ENCODE peak calls at places on chromosomes 6 and 20, in ten cellular contexts. C is right lobe of liver, S is upper lobe of left lung, H is uterus, O is tibial artery, Q is hepatocyte, A is GM23338, G is transverse colon, F is Peyer's patch, N is neuronal stem cell. L is an unnamed sample. For H3K4me1, the result is how much of the 10 kb centered on the place peaks cover.

GRCh38 chr20:45088247-45088646 is 12.7 kb downstream of the KCNS1 start:
- DNase-seq in Q (peak), N (no peak), G (no peak), H (no peak), C (no peak), S (no peak), A (peak), F (no peak), O (no peak), L (no peak)

GRCh38 chr20:59718071-59718470 is 113.7 kb downstream of the PHACTR3 start:
- DNase-seq in F (no peak), H (no peak), N (no peak), Q (no peak), S (no peak), G (no peak), O (no peak), C (no peak), A (no peak), L (no peak)

GRCh38 chr6:49384913-49385312 is 78.1 kb downstream of the MMUT start:
- DNase-seq in G (no peak), C (no peak), N (no peak), F (no peak), S (no peak), A (no peak), H (no peak), O (no peak), Q (no peak), L (no peak)

GRCh38 chr20:51456511-51457280 is 85.8 kb downstream of the NFATC2 start:
- DNase-seq in A (peak), O (peak), H (peak), N (no peak), S (peak), F (peak), Q (peak), G (peak), C (peak), L (peak)

GRCh38 chr6:26118999-26119398 is 31.8 kb downstream of the HFE start:
- DNase-seq in A (no peak), N (no peak), F (no peak), O (no peak), Q (no peak), C (no peak), S (no peak), H (no peak), G (no peak), L (no peak)

GRCh38 chr20:34985439-34986310 is 30.0 kb downstream of the MYH7B start:
- DNase-seq in N (no peak), C (peak), S (no peak), O (no peak), H (no peak), Q (no peak), F (no peak), A (no peak), G (no peak), L (no peak)

GRCh38 chr6:117552618-117553017 is 49.7 kb downstream of the GOPC start:
- DNase-seq in H (no peak), C (no peak), N (no peak), Q (no peak), G (no peak), F (no peak), S (no peak), A (no peak), O (no peak), L (no peak)

GRCh38 chr6:133757330-133757729 is 131.6 kb upstream of the TCF21 start:
- DNase-seq in N (no peak), C (no peak), O (no peak), F (no peak), Q (no peak), H (no peak), G (no peak), S (no peak), A (no peak), L (no peak)

GRCh38 chr6:10531513-10531912 is 10.4 kb downstream of the GCNT2 start:
- DNase-seq in N (no peak), G (no peak), H (no peak), S (no peak), Q (no peak), F (no peak), O (no peak), C (no peak), A (no peak), L (no peak)

GRCh38 chr6:130322673-130323268 is 43.0 kb upstream of the TMEM200A start:
- DNase-seq in N (peak), A (peak), O (no peak), G (peak), F (peak), C (no peak), S (peak), H (peak), Q (peak), L (no peak)

GRCh38 chr6:108365488-108365887 is 70.6 kb downstream of the AFG1L start:
- DNase-seq in O (no peak), N (no peak), G (no peak), F (no peak), Q (no peak), H (no peak), S (no peak), C (no peak), A (no peak), L (no peak)

GRCh38 chr6:97473979-97474378 is 191.0 kb upstream of the MMS22L start:
- DNase-seq in N (no peak), O (no peak), F (no peak), S (no peak), A (peak), Q (no peak), C (no peak), G (no peak), H (no peak), L (no peak)

GRCh38 chr6:56819604-56820003 is 135.3 kb upstream of the BEND6 start:
- DNase-seq in Q (no peak), C (no peak), A (no peak), N (no peak), S (no peak), F (no peak), H (no peak), O (no peak), G (no peak), L (no peak)

GRCh38 chr6:11727356-11727755 is 51.2 kb downstream of the ADTRP start:
- DNase-seq in O (no peak), S (no peak), A (no peak), Q (no peak), N (no peak), G (no peak), C (no peak), F (no peak), H (no peak), L (no peak)

GRCh38 chr6:151041686-151042085 is 176.2 kb downstream of the MTHFD1L start:
- DNase-seq in N (no peak), C (no peak), H (no peak), A (no peak), O (no peak), G (no peak), F (no peak), S (no peak), Q (no peak), L (no peak)

DNA sequence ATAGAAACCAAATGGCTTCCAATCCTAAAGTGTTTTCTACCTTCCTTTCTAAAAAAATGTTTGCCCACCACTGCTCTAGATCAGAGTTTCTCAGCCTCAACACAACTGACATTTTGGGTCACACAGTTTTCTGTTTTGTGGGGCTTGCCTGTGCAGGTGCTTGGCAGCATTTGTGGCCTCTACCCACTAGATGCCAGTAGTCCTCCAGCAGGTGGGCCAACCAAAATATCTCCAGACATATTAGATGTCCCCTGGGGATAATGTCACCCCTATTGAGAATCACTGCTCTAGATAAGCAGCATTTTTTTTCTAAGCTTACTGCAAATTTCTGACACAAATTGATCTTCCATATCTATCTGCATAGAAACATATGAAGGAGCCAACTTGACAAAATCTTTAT is 26.3 kb upstream of the EPM2A start:
- DNase-seq in N (no peak), Q (no peak), H (no peak), G (no peak), C (no peak), O (no peak), S (no peak), F (no peak), A (no peak), L (no peak)
- H3K4me1 ChIP-seq in N (under half), Q (under half), H (under half), G (under half), C (under half), O (under half), S (under half), F (under half), A (under half), L (under half)

GRCh38 chr6:73309534-73309783 is 44.6 kb downstream of the DPPA5 start:
- DNase-seq in O (no peak), S (no peak), F (no peak), Q (no peak), N (no peak), A (no peak), H (no peak), C (no peak), G (no peak), L (no peak)
- H3K4me1 ChIP-seq in O (under half), S (under half), F (under half), Q (under half), N (under half), A (under half), H (under half), C (under half), G (under half), L (under half)

GRCh38 chr6:14455442-14455841 is 337.9 kb downstream of the CD83 start:
- DNase-seq in O (no peak), H (no peak), N (no peak), G (no peak), S (no peak), A (no peak), C (no peak), Q (no peak), F (no peak), L (no peak)
- H3K4me1 ChIP-seq in O (under half), H (under half), N (under half), G (under half), S (under half), A (under half), C (under half), Q (under half), F (under half), L (under half)

GRCh38 chr6:41621367-41621766 is 16.9 kb upstream of the MDFI start:
- DNase-seq in Q (no peak), F (no peak), N (no peak), A (no peak), C (no peak), G (no peak), H (no peak), S (no peak), O (no peak), L (no peak)
- H3K4me1 ChIP-seq in Q (under half), F (under half), N (under half), A (under half), C (under half), G (under half), H (under half), S (under half), O (under half), L (under half)

GRCh38 chr6:155121699-155122098 is 126.6 kb downstream of the TIAM2 start:
- DNase-seq in C (no peak), Q (no peak), A (peak), F (no peak), N (no peak), S (no peak), G (no peak), O (no peak), H (peak), L (no peak)

GRCh38 chr6:155125916-155126315 is 130.8 kb downstream of the TIAM2 start:
- DNase-seq in G (no peak), S (no peak), Q (no peak), C (no peak), N (no peak), F (no peak), O (no peak), H (no peak), A (no peak), L (no peak)

GRCh38 chr6:155122199-155122950 is 127.3 kb downstream of the TIAM2 start:
- DNase-seq in S (no peak), N (no peak), G (no peak), F (no peak), H (no peak), Q (no peak), O (no peak), C (no peak), A (no peak), L (no peak)

GRCh38 chr6:155126727-155127439 is 131.8 kb downstream of the TIAM2 start:
- DNase-seq in A (no peak), S (no peak), Q (peak), G (no peak), O (no peak), C (no peak), F (no peak), H (no peak), N (no peak), L (no peak)

GRCh38 chr6:155123520-155123919 is 128.4 kb downstream of the TIAM2 start:
- DNase-seq in O (no peak), F (no peak), S (no peak), N (no peak), H (no peak), Q (no peak), A (peak), C (no peak), G (no peak), L (no peak)
- H3K4me1 ChIP-seq in O (under half), F (under half), S (under half), N (under half), H (under half), Q (under half), A (under half), C (under half), G (under half), L (under half)

GRCh38 chr6:163354779-163355431 is 59.6 kb upstream of the QKI start:
- DNase-seq in Q (no peak), S (no peak), A (no peak), F (peak), C (no peak), N (no peak), G (no peak), H (peak), O (no peak), L (no peak)
- H3K4me1 ChIP-seq in Q (under half), S (under half), A (under half), F (under half), C (under half), N (under half), G (under half), H (under half), O (under half), L (under half)

GRCh38 chr6:16669227-16669626 is 92.0 kb downstream of the ATXN1 start:
- DNase-seq in C (no peak), N (no peak), G (peak), H (no peak), O (no peak), A (no peak), Q (no peak), F (peak), S (peak), L (no peak)

GRCh38 chr6:16673011-16673797 is 88.1 kb downstream of the ATXN1 start:
- DNase-seq in N (no peak), O (no peak), S (no peak), H (no peak), C (no peak), Q (no peak), G (no peak), F (no peak), A (no peak), L (no peak)

GRCh38 chr6:16670183-16670582 is 91.1 kb downstream of the ATXN1 start:
- DNase-seq in H (no peak), N (no peak), O (no peak), Q (no peak), A (no peak), G (peak), F (no peak), C (no peak), S (peak), L (no peak)

GRCh38 chr6:16671302-16672289 is 89.7 kb downstream of the ATXN1 start:
- DNase-seq in H (no peak), N (no peak), A (peak), F (no peak), O (no peak), G (no peak), C (no peak), S (no peak), Q (no peak), L (no peak)

GRCh38 chr6:16670617-16671051 is 90.6 kb downstream of the ATXN1 start:
- DNase-seq in F (no peak), C (no peak), N (no peak), G (no peak), O (no peak), Q (no peak), S (no peak), H (no peak), A (no peak), L (no peak)
- H3K4me1 ChIP-seq in F (under half), C (under half), N (under half), G (under half), O (under half), Q (under half), S (under half), H (under half), A (under half), L (under half)

GRCh38 chr6:161437851-161438250 is 164.0 kb upstream of the AGPAT4 start:
- DNase-seq in S (no peak), F (no peak), C (no peak), H (no peak), A (no peak), G (no peak), O (no peak), Q (no peak), N (no peak), L (no peak)

GRCh38 chr6:161438430-161439030 is 164.7 kb upstream of the AGPAT4 start:
- DNase-seq in C (no peak), Q (no peak), G (no peak), F (no peak), H (no peak), A (no peak), S (no peak), N (no peak), O (no peak), L (no peak)

GRCh38 chr6:161439093-161439492 is 165.2 kb upstream of the AGPAT4 start:
- DNase-seq in H (peak), Q (no peak), A (no peak), O (no peak), G (no peak), F (no peak), S (no peak), N (no peak), C (no peak), L (peak)

GRCh38 chr6:161442381-161442858 is 168.6 kb upstream of the AGPAT4 start:
- DNase-seq in F (no peak), Q (no peak), O (no peak), G (no peak), A (no peak), S (no peak), H (no peak), N (no peak), C (no peak), L (no peak)

DNA sequence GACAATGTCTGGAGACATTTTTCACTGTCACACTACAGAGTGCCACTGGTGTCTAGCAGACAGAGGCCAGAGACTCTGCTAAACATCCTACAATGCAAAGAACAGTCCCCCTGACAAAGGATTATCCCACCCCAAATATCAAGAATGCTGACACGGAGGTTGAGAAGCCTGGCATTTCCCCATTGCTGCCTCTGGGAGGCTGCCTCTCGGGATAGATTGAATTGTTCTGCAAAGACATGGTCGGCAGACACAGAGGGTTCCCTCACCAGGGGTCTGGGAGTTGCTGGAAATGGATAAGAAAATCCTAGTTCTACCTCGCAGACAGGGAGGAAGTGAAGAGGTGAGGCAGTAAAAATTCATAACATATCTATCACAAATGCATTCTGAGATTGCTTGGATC is 166.4 kb upstream of the AGPAT4 start:
- DNase-seq in S (no peak), F (no peak), Q (no peak), A (no peak), C (no peak), H (no peak), G (no peak), N (no peak), O (no peak), L (no peak)
- H3K4me1 ChIP-seq in S (under half), F (under half), Q (under half), A (under half), C (under half), H (under half), G (under half), N (under half), O (under half), L (under half)

GRCh38 chr20:48722002-48722731 is 105.6 kb downstream of the PREX1 start:
- DNase-seq in S (peak), N (no peak), H (no peak), Q (no peak), O (peak), F (peak), C (no peak), A (no peak), G (peak), L (no peak)

GRCh38 chr20:48722737-48723191 is 105.0 kb downstream of the PREX1 start:
- DNase-seq in H (no peak), C (no peak), N (no peak), O (peak), A (peak), G (no peak), Q (peak), F (peak), S (no peak), L (no peak)

GRCh38 chr20:48720256-48721020 is 107.4 kb downstream of the PREX1 start:
- DNase-seq in F (no peak), N (no peak), C (no peak), O (peak), S (no peak), H (no peak), Q (no peak), A (no peak), G (no peak), L (no peak)

GRCh38 chr20:48719598-48720255 is 108.1 kb downstream of the PREX1 start:
- DNase-seq in O (peak), A (no peak), G (no peak), N (no peak), F (no peak), S (no peak), Q (no peak), C (no peak), H (no peak), L (no peak)

GRCh38 chr20:48721324-48722001 is 106.3 kb downstream of the PREX1 start:
- DNase-seq in A (no peak), C (no peak), H (no peak), Q (no peak), F (peak), O (peak), G (no peak), S (no peak), N (no peak), L (no peak)
- H3K4me1 ChIP-seq in A (under half), C (under half), H (under half), Q (under half), F (under half), O (under half), G (under half), S (half or more), N (under half), L (under half)

L was measured in pancreas.